ENCODE peak calls at places on chromosomes 12 and 14, in seven cellular contexts. Y is stomach, H is heart left ventricle, K is A549, M is breast epithelium, B is HCT116, A is body of pancreas. L is an unnamed sample.

GRCh38 chr12:88931598-88931997 is 351.3 kb upstream of the KITLG start:
- DNase-seq in K (no peak), Y (no peak), M (no peak), B (peak; percentile 85), H (no peak), A (no peak), L (no peak)

GRCh38 chr14:56422703-56423213 is 156.8 kb upstream of the TMEM260 start:
- DNase-seq in M (peak; percentile 72), B (peak; percentile 16), A (peak; percentile 90), H (peak; percentile 49), K (peak; percentile 50), Y (peak; percentile 88), L (peak; percentile 54)

GRCh38 chr12:106290666-106291065 is 11.9 kb upstream of the TCP11L2 start:
- DNase-seq in A (no peak), M (no peak), B (no peak), Y (no peak), K (no peak), H (no peak), L (no peak)

GRCh38 chr12:104846056-104846762 is 111.9 kb downstream of the SLC41A2 start:
- DNase-seq in K (no peak), B (no peak), H (no peak), M (no peak), Y (no peak), A (no peak), L (no peak)

GRCh38 chr14:97185186-97185585 is 388.0 kb downstream of the VRK1 start:
- DNase-seq in Y (no peak), K (peak; percentile 25), B (no peak), A (no peak), H (no peak), M (no peak), L (no peak)

GRCh38 chr14:63287661-63288483 is 30.9 kb downstream of the GPHB5 start:
- DNase-seq in K (no peak), Y (no peak), B (no peak), A (no peak), M (no peak), H (no peak), L (no peak)

GRCh38 chr12:15863984-15864383 is 18.2 kb upstream of the STRAP start:
- DNase-seq in M (no peak), A (no peak), H (no peak), B (no peak), K (no peak), Y (no peak), L (no peak)

GRCh38 chr12:76238688-76239087 is 109.5 kb downstream of the BBS10 start:
- DNase-seq in M (no peak), H (no peak), K (no peak), A (no peak), B (no peak), Y (no peak), L (no peak)

GRCh38 chr12:52517888-52518287 is 2.3 kb downstream of the KRT5 start:
- DNase-seq in K (no peak), A (no peak), M (no peak), B (no peak), Y (no peak), H (no peak), L (no peak)

GRCh38 chr14:77503138-77503537 is 4.5 kb upstream of the ISM2 start:
- DNase-seq in Y (no peak), M (no peak), H (no peak), B (no peak), K (no peak), A (no peak), L (no peak)

GRCh38 chr12:28583771-28584261 is 393.6 kb downstream of the CCDC91 start:
- DNase-seq in B (no peak), A (no peak), M (no peak), K (peak; percentile 25), Y (no peak), H (no peak), L (no peak)

GRCh38 chr12:99261256-99261655 is 386.3 kb upstream of the GARIN6 start:
- DNase-seq in K (no peak), B (no peak), M (no peak), H (no peak), A (no peak), Y (no peak), L (no peak)

GRCh38 chr12:47725893-47726292 is 603 bp upstream of the ENDOU start:
- DNase-seq in K (no peak), B (no peak), A (no peak), H (no peak), Y (no peak), M (no peak), L (no peak)

GRCh38 chr14:92635896-92636295 is 112.5 kb downstream of the LGMN start:
- DNase-seq in Y (no peak), H (no peak), A (no peak), B (no peak), K (no peak), M (no peak), L (no peak)

GRCh38 chr12:32896438-32897275 is at the start of gene PKP2:
- DNase-seq in K (peak; percentile 49), H (peak; percentile 59), A (peak; percentile 92), M (peak; percentile 77), Y (peak; percentile 91), B (peak; percentile 62), L (peak; percentile 87)

GRCh38 chr14:69756298-69756697 is 10.6 kb upstream of the SRSF5 start:
- DNase-seq in B (no peak), Y (no peak), A (no peak), K (no peak), H (no peak), M (no peak), L (no peak)

GRCh38 chr12:76766161-76766560 is 2.2 kb downstream of the ZDHHC17 start:
- DNase-seq in Y (no peak), K (no peak), M (no peak), A (no peak), H (no peak), B (no peak), L (no peak)

GRCh38 chr14:20415723-20416622 is 2.7 kb upstream of the TEP1 start:
- DNase-seq in B (peak; percentile 43), Y (no peak), K (peak; percentile 67), A (peak; percentile 29), H (no peak), M (no peak), L (no peak)

GRCh38 chr14:56127156-56127555 is 8.9 kb downstream of the PELI2 start:
- DNase-seq in A (no peak), Y (no peak), B (no peak), M (no peak), H (no peak), K (no peak), L (no peak)

DNA sequence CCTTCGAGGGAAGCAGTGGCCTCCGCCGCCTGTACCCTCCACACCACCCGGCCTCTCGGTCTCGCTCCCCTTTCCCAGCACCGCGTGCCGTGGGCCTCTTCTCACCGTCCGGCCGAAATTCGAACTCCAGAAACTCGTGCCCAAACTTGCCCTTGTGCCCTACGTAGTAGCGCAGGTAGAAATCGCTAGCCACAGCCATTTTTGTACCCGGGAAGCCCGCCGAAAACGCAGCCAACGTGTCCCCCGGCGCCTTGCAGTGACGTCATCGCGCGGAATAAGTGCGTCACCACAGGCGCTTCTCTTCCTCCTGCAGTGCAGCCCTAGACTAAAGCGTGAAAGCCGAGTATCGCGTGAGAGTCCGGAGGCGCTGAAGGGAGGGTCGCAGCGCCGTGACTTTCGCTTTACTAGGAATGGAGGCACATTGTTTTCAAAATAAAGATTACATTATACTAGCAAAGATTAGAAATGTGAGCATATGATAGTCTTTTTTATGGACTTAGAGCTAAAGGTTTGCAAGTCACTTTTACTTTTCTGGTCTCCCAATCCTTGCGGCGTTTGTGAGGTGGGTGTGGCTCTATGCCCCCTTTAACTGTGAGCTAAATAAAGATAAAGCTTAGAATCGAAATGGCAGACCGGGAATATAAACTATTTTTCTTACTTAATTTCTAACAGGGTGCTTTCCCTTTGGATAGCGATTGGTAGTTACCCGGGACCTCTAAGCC is at the start of gene MAGOHB:
- DNase-seq in K (peak; percentile 97), A (peak; percentile 96), B (peak; percentile 90), H (peak; percentile 96), Y (peak; percentile 97), M (peak; percentile 97), L (peak; percentile 97)
- TF ChIP-seq POLR2A in K (peak; percentile 82), A (peak; percentile 81), B (peak; percentile 88), H (no peak), Y (no peak), M (no peak), L (peak; percentile 81)

DNA sequence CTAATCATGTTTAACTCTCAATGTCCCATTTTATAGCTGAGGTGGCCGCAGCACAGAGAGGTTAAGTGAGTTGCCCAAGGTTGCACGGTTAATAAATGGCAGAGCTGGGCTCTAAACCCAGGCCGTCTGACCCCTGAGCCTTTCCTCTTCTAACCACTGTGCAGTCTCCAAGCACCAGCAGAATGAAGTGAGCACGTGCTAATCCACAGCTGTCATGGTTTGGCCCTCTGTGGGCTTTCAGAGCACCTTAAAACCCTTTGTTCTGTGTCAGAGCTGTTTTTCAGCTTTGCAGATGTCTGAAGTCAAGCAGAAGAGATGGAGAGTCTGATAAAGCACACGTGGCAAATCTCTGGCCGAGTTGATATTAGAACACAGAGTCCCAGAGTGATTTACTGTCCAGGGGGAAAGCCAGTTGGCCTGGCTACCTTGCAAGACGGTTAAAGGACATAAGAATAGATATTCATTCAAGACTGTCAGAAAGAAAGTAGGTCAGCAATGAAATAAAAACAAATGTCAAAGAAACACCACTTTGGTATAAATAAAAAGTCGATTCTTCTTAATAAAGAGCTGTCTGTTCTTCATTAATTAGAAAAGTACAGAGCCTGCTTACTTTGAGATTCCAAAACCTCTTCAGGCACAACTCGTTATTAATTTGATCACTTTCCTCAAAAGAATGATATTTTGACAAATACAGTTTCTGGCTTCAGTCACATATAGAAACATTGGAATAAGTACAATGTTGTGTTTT is 107.3 kb downstream of the CRADD start:
- DNase-seq in H (peak; percentile 36), K (peak; percentile 67), Y (no peak), M (no peak), A (peak; percentile 50), B (peak; percentile 41), L (no peak)
- H3K4me3 ChIP-seq in H (no peak overlapping the region), K (no peak overlapping the region), Y (no peak overlapping the region), M (no peak overlapping the region), A (no peak overlapping the region), B (no peak overlapping the region), L (no peak overlapping the region)

GRCh38 chr12:51086933-51087332 is 3.5 kb upstream of the CSRNP2 start:
- DNase-seq in B (no peak), Y (no peak), H (no peak), A (no peak), K (no peak), M (no peak), L (no peak)
- H3K27ac ChIP-seq in B (no peak overlapping the region), Y (no peak overlapping the region), H (no peak overlapping the region), A (no peak overlapping the region), K (no peak overlapping the region), M (no peak overlapping the region), L (no peak overlapping the region)

DNA sequence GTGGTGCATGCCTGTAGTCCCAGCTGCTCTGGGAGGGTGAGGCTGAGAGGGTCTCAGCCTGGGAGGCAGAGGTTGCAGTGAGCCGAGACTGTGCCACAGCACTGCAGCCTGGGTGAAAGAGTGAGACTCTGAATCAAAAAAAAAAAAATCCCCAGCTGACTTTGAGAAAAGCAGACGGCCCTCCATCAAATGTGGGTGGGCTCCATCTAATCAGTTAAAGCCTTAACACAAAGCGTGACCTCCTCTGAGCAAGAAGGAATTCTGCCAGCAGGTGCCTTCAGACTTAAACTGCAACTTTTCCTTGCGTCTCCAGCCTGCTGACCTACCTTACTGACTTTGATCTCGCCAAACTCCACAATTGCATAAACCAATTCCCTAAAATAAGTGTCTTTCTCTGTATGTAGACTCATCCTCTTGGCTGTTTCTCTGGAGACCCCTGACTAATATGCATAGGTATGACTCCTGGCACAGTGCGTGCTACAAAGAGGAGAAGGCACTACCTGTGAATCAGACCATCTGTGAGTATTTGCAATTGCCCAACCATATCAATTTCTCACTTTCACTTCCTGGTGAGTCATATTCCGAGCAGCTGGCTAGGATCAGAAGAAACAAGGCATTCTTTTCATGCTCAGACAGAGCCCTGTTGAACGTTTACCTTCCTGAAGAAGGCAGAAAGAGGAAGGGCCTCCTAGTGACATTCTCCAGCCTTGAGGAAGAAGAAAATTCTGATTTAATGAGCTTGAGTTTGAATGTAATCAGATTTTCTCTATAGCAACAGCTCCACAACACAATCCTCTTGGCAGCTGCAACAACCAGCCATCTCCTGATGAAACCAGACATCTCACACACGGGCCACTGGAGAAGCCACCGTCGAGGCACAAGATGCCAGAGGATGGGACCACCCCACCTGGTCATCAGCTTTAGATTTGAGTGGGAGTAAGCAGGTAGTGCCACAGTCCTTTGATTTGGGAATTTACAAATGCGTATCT is 54.3 kb downstream of the CLMN start:
- DNase-seq in B (peak; percentile 98), Y (peak; percentile 63), K (peak; percentile 97), M (no peak), A (peak; percentile 87), H (no peak), L (peak; percentile 43)
- TF ChIP-seq POLR2A in B (no peak), Y (no peak), K (no peak), M (no peak), A (peak; percentile 73), H (no peak), L (peak; percentile 21)